ENCODE peak calls at places on chromosomes 1 and 21, in four cellular contexts. A is CD4-positive, CD25-positive, alpha-beta regulatory T cell; O is caudate nucleus; Y is tibial nerve. H is an unnamed sample.

GRCh38 chr1:48870596-48870995 is 93.9 kb upstream of the BEND5 start:
- DNase-seq in A (peak), O (no peak), Y (no peak), H (no peak)

GRCh38 chr1:46342084-46342656 is 1.6 kb downstream of the NSUN4 start:
- DNase-seq in A (peak), O (no peak), Y (no peak), H (peak)

GRCh38 chr1:5509664-5510452 is 482.4 kb downstream of the NPHP4 start:
- DNase-seq in A (peak), O (no peak), Y (peak), H (peak)

GRCh38 chr1:18893120-18893519 is 9.2 kb downstream of the ALDH4A1 start:
- DNase-seq in A (no peak), O (no peak), Y (no peak), H (no peak)

GRCh38 chr1:210901981-210902770 is 231.8 kb downstream of the KCNH1 start:
- DNase-seq in A (no peak), O (no peak), Y (no peak), H (no peak)

GRCh38 chr1:12087797-12088314 is 24.8 kb downstream of the TNFRSF8 start:
- DNase-seq in A (peak), O (no peak), Y (no peak), H (no peak)

GRCh38 chr1:77832889-77833288 is 53.4 kb downstream of the MIGA1 start:
- DNase-seq in A (no peak), O (no peak), Y (no peak), H (no peak)

GRCh38 chr21:42688226-42688840 is 34.9 kb downstream of the PDE9A start:
- DNase-seq in A (no peak), O (no peak), Y (no peak), H (no peak)

GRCh38 chr1:162878000-162878596 is 17.1 kb upstream of the CCDC190 start:
- DNase-seq in A (peak), O (no peak), Y (peak), H (no peak)

GRCh38 chr21:38472709-38473108 is 25.6 kb downstream of the ERG start:
- DNase-seq in A (no peak), O (no peak), Y (no peak), H (no peak)

GRCh38 chr1:116311756-116312691 is 61.0 kb upstream of the ATP1A1 start:
- DNase-seq in A (no peak), O (peak), Y (no peak), H (no peak)

GRCh38 chr1:209875510-209875909 is 47.7 kb downstream of the UTP25 start:
- DNase-seq in A (no peak), O (no peak), Y (no peak), H (no peak)

GRCh38 chr1:109181085-109181806 is 32.5 kb upstream of the SARS1 start:
- DNase-seq in A (no peak), O (no peak), Y (no peak), H (no peak)

GRCh38 chr1:69492286-69492685 is 75.4 kb upstream of the LRRC7 start:
- DNase-seq in A (no peak), O (no peak), Y (no peak), H (no peak)

GRCh38 chr1:152190589-152190988 is 31.6 kb upstream of the RPTN start:
- DNase-seq in A (no peak), O (no peak), Y (no peak), H (no peak)

GRCh38 chr1:243495442-243496172 is 239.8 kb downstream of the SDCCAG8 start:
- DNase-seq in A (no peak), O (no peak), Y (no peak), H (peak)
- H3K27ac ChIP-seq in A (no peak), O (peak), Y (no peak), H (peak)

GRCh38 chr1:44672254-44672955 is 1.9 kb downstream of the TMEM53 start:
- DNase-seq in A (no peak), O (no peak), Y (no peak), H (peak)

GRCh38 chr1:44675186-44675585 is 672 bp downstream of the ARMH1 start:
- DNase-seq in A (no peak), O (no peak), Y (no peak), H (no peak)

GRCh38 chr1:44673675-44674112 is 587 bp downstream of the TMEM53 start:
- DNase-seq in A (no peak), O (no peak), Y (no peak), H (no peak)

GRCh38 chr1:44674113-44675000 is at the start of the genes ARMH1 and TMEM53:
- DNase-seq in A (peak), O (peak), Y (peak), H (peak)

GRCh38 chr1:44672956-44673674 is 1.2 kb downstream of the TMEM53 start:
- DNase-seq in A (no peak), O (no peak), Y (no peak), H (no peak)
- H3K27ac ChIP-seq in A (peak), O (peak), Y (peak), H (peak)

GRCh38 chr1:36400514-36400824 is 2.8 kb upstream of the LSM10 start:
- DNase-seq in A (no peak), O (no peak), Y (no peak), H (peak)
- H3K27ac ChIP-seq in A (no peak), O (peak), Y (no peak), H (peak)

GRCh38 chr21:34990842-34991241 is 58.3 kb downstream of the RUNX1 start:
- DNase-seq in A (no peak), O (no peak), Y (no peak), H (no peak)

GRCh38 chr21:34992180-34992579 is 56.9 kb downstream of the RUNX1 start:
- DNase-seq in A (no peak), O (no peak), Y (no peak), H (no peak)

GRCh38 chr21:34992736-34993135 is 56.4 kb downstream of the RUNX1 start:
- DNase-seq in A (no peak), O (no peak), Y (peak), H (no peak)

GRCh38 chr21:34989337-34990151 is 59.6 kb downstream of the RUNX1 start:
- DNase-seq in A (peak), O (no peak), Y (no peak), H (no peak)

DNA sequence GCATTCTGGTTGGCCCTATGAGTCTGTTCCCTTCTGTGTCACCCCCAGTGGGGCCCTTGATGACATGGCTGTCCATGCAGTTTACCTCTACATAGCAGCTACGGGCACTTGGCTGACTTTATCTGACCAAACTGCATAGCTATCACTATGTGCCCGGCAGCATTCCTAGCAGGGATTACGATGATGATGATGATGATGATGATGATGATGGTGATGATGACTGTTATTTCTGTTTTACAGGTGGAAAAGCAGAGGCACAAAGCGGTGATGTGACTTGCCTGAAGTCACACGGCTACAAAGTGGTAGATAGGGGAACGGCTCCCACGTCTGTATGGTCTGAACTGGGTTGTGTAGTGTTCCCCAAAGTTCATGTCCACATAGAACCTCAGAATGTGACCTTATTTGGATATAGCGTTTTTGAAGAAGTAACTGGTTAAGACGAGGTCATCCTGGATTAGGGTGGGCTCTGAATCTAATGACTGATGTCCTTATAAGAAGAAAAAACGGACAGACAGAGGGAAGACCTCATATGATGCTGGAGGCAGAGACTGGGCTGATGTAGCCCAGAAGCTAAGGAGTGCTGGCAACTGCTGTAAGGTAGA is 57.6 kb downstream of the RUNX1 start:
- DNase-seq in A (no peak), O (no peak), Y (no peak), H (no peak)
- H3K27ac ChIP-seq in A (no peak), O (no peak), Y (no peak), H (no peak)

DNA sequence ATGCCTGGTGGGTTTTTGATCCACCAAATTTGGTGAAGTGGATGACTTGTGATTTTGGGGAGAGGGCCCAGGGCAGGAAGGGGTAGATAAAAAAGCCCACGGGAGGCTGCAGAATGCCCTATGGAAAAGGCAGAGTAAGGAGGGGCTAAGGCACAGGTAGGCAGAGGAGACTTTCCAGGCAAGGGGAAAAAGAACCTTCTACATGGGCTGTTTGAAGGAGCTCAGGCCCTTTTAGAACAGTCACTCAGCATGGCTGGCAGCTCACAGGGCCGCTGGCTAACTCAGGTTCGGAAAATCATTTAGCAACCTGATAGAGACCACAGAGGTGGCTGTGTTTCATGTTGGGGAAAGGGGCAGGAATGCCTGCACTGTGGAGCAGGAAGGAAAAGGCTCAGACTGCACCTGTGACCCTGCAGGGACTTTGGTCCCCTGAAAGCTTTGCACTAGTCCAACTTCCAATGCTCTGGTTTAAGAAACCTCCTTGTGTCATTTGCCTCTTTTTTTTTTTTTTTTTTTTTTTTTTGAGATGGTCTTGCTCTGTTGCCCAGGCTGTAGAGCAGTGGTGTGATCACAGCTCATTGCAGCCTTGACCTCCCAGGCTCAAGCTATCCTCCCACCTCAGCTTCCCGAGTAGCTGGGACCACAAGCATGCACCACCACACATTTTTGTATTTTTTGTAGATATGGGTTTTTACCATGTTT is 58.5 kb upstream of the ENAH start:
- DNase-seq in A (no peak), O (no peak), Y (no peak), H (no peak)
- H3K27ac ChIP-seq in A (no peak), O (no peak), Y (no peak), H (no peak)

DNA sequence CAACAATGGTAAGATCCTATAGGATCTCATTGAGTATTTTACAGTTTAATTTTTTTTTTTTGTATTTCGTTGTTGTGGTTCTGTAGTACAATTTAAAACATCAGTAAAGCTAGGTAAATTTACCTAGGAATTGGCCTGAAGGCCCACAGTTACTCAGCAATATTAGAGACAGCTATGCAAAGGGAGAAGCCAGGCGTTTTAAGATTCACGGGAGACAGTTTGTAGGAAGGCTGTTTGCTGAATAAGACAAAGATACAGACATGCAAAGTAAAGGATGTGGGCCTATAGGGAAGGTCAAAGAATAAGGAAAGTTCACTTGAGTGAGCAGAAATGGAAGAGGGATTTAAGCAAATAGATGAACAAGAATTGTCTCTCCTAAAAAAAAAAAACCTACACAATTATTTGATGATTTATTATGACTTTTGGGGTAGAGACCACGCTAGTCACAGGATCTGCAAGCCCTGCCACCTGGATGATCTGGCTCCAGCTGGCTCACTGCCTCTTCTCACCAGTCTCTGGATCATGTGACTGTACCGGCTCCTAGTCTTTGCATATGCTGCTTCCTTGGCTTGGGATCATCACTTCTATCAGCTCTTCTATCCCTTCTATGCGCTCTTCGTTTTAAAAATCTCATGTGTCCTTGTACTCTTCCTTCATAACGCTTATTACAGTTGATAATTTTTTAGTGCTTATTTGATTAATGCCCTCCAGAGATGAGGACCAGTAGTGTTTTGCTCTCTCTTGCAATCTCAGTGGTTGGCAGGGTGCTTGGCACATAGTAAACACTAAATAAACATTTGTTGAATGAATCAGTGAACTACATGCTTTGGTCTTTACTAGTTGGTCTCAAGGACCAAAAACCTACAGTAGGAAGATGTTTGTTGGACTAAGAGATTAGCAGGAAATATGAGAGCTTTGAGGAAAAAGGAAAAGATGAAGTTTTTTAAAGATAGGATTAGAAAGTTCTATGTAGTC is 14.1 kb downstream of the DYRK1A start:
- DNase-seq in A (no peak), O (no peak), Y (no peak), H (no peak)
- H3K27ac ChIP-seq in A (peak), O (no peak), Y (no peak), H (no peak)

GRCh38 chr1:112906155-112906698 is 49.8 kb downstream of the SLC16A1 start:
- DNase-seq in A (no peak), O (no peak), Y (no peak), H (no peak)
- H3K27ac ChIP-seq in A (no peak), O (peak), Y (no peak), H (no peak)